ENCODE peak calls at places on chromosomes 4 and X, in seven cellular contexts. V, X, F, A, H, W and Q are unnamed samples.

GRCh38 chr4:41359836-41360213 is 103.1 kb downstream of the UCHL1 start:
- DNase-seq in H (no peak), V (no peak), X (no peak), W (no peak), F (no peak), A (no peak), Q (no peak)

GRCh38 chr4:122701061-122701460 is 31.4 kb upstream of the BBS12 start:
- DNase-seq in W (no peak), X (no peak), H (no peak), F (no peak), A (no peak), V (no peak), Q (no peak)

GRCh38 chr4:8221476-8221875 is 22.4 kb downstream of the SH3TC1 start:
- DNase-seq in V (no peak), F (no peak), H (no peak), W (peak), X (peak), A (no peak), Q (peak)

GRCh38 chr4:173528378-173529321 is 1.4 kb downstream of the HAND2 start:
- DNase-seq in F (no peak), V (no peak), H (no peak), X (no peak), W (no peak), A (peak), Q (no peak)

GRCh38 chr4:186829740-186830449 is 106.2 kb upstream of the FAT1 start:
- DNase-seq in H (no peak), X (peak), V (no peak), F (peak), W (no peak), A (no peak), Q (peak)

GRCh38 chrX:25175743-25176142 is 160.0 kb upstream of the ARX start:
- DNase-seq in A (no peak), H (no peak), F (no peak), W (no peak), X (no peak), V (no peak), Q (no peak)

GRCh38 chr4:184288451-184289178 is 70.9 kb upstream of the ENPP6 start:
- DNase-seq in V (no peak), A (no peak), H (peak), F (no peak), X (no peak), W (no peak), Q (no peak)

GRCh38 chr4:125011646-125012045 is 299.1 kb upstream of the ANKRD50 start:
- DNase-seq in A (no peak), H (no peak), W (no peak), V (no peak), X (peak), F (no peak), Q (no peak)

GRCh38 chrX:23952984-23953907 is 45.4 kb downstream of the CXorf58 start:
- DNase-seq in H (peak), A (no peak), X (no peak), W (peak), V (peak), F (no peak), Q (no peak)

GRCh38 chrX:63754141-63754859 is 30.7 kb downstream of the ARHGEF9 start:
- DNase-seq in H (peak), W (peak), F (peak), X (peak), A (no peak), V (peak), Q (peak)

GRCh38 chr4:128718793-128719192 is 90.7 kb upstream of the JADE1 start:
- DNase-seq in F (no peak), V (no peak), W (no peak), A (no peak), X (peak), H (no peak), Q (peak)

GRCh38 chrX:145654486-145654885 is 163.1 kb upstream of the SLITRK2 start:
- DNase-seq in V (no peak), A (no peak), H (no peak), W (peak), X (no peak), F (no peak), Q (no peak)

GRCh38 chr4:44668521-44668920 is 9.7 kb upstream of the GUF1 start:
- DNase-seq in X (no peak), H (no peak), A (no peak), F (no peak), W (no peak), V (no peak), Q (no peak)

GRCh38 chr4:78019494-78019893 is 37.6 kb upstream of the FRAS1 start:
- DNase-seq in A (no peak), H (no peak), F (no peak), X (no peak), V (no peak), W (no peak), Q (no peak)

GRCh38 chrX:130975947-130976346 is 72.9 kb upstream of the ENOX2 start:
- DNase-seq in X (peak), A (no peak), V (peak), H (peak), W (peak), F (peak), Q (peak)

GRCh38 chr4:142961866-142962265 is 115.8 kb upstream of the INPP4B start:
- DNase-seq in H (no peak), V (no peak), X (no peak), A (no peak), F (no peak), W (peak), Q (no peak)

GRCh38 chrX:13994104-13994503 is 35.6 kb downstream of the GEMIN8 start:
- DNase-seq in F (no peak), V (no peak), W (no peak), H (no peak), X (no peak), A (no peak), Q (no peak)

GRCh38 chrX:9942086-9942485 is 25.1 kb upstream of the CLDN34 start:
- DNase-seq in F (no peak), X (no peak), V (no peak), H (peak), W (no peak), A (no peak), Q (no peak)

GRCh38 chr4:168724960-168725359 is 228.1 kb downstream of the PALLD start:
- DNase-seq in F (no peak), A (no peak), W (no peak), V (no peak), X (peak), H (no peak), Q (peak)

GRCh38 chr4:119939066-119939995 is 127.3 kb downstream of the MAD2L1 start:
- DNase-seq in F (no peak), H (no peak), V (no peak), W (peak), X (peak), A (no peak), Q (peak)

GRCh38 chrX:30971761-30972603 is 82.9 kb upstream of the TAB3 start:
- DNase-seq in F (peak), V (peak), H (no peak), X (peak), A (no peak), W (peak), Q (peak)

GRCh38 chr4:168475745-168476144 is 4.5 kb downstream of the DDX60L start:
- DNase-seq in W (peak), A (no peak), F (no peak), X (peak), H (peak), V (no peak), Q (no peak)

GRCh38 chrX:20352935-20353336 is 86.2 kb upstream of the RPS6KA3 start:
- DNase-seq in H (no peak), X (no peak), V (no peak), W (no peak), A (no peak), F (no peak), Q (no peak)

GRCh38 chr4:141307241-141307689 is 86.6 kb downstream of the ZNF330 start:
- DNase-seq in V (peak), A (peak), W (peak), H (peak), X (peak), F (peak), Q (peak)

GRCh38 chrX:9573282-9574106 is 108.6 kb downstream of the TBL1X start:
- DNase-seq in F (peak), W (no peak), A (no peak), H (no peak), V (no peak), X (no peak), Q (no peak)